ENCODE peak calls at places on chromosomes 3 and 15, in ten cellular contexts. A, G, L, X, T, O, K, H, N and J are unnamed samples.

GRCh38 chr3:108404409-108404808 is 106.0 kb downstream of the MYH15 start:
- DNase-seq in A (no peak), G (no peak), L (no peak), X (no peak), T (no peak), O (peak), K (peak), H (peak), N (peak), J (no peak)

GRCh38 chr15:89814112-89814742 is 425 bp downstream of the ANPEP start:
- DNase-seq in A (no peak), G (peak), L (peak), X (no peak), T (no peak), O (no peak), K (no peak), H (no peak), N (no peak), J (no peak)

GRCh38 chr15:85541744-85542143 is 161.3 kb downstream of the AKAP13 start:
- DNase-seq in A (no peak), G (peak), L (no peak), X (no peak), T (no peak), O (peak), K (no peak), H (peak), N (no peak), J (no peak)

GRCh38 chr3:117557469-117557868 is 847.9 kb downstream of the TUSC7 start:
- DNase-seq in A (no peak), G (no peak), L (no peak), X (no peak), T (no peak), O (no peak), K (no peak), H (no peak), N (no peak), J (no peak)

GRCh38 chr3:175716451-175716850 is 857.3 kb downstream of the NAALADL2 start:
- DNase-seq in A (peak), G (no peak), L (no peak), X (no peak), T (no peak), O (peak), K (peak), H (peak), N (no peak), J (no peak)

GRCh38 chr15:83046558-83047127 is 20.4 kb downstream of the BTBD1 start:
- DNase-seq in A (no peak), G (no peak), L (no peak), X (no peak), T (no peak), O (peak), K (peak), H (peak), N (no peak), J (no peak)

GRCh38 chr3:66989860-66990696 is 8.0 kb upstream of the KBTBD8 start:
- DNase-seq in A (no peak), G (peak), L (peak), X (no peak), T (no peak), O (peak), K (no peak), H (peak), N (no peak), J (no peak)

GRCh38 chr3:134232146-134232545 is 18.5 kb downstream of the RYK start:
- DNase-seq in A (no peak), G (no peak), L (peak), X (no peak), T (no peak), O (peak), K (peak), H (peak), N (no peak), J (no peak)

GRCh38 chr3:127485396-127486170 is 105.0 kb downstream of the TPRA1 start:
- DNase-seq in A (no peak), G (no peak), L (no peak), X (no peak), T (no peak), O (no peak), K (no peak), H (no peak), N (no peak), J (peak)

GRCh38 chr15:70923311-70924080 is 30.9 kb downstream of the LRRC49 start:
- DNase-seq in A (no peak), G (no peak), L (no peak), X (no peak), T (no peak), O (peak), K (no peak), H (peak), N (no peak), J (no peak)

GRCh38 chr3:169158379-169158778 is 505.1 kb downstream of the MECOM start:
- DNase-seq in A (no peak), G (no peak), L (no peak), X (no peak), T (no peak), O (no peak), K (no peak), H (no peak), N (no peak), J (no peak)

GRCh38 chr15:29348308-29348914 is 78.8 kb upstream of the NSMCE3 start:
- DNase-seq in A (no peak), G (no peak), L (no peak), X (no peak), T (no peak), O (no peak), K (no peak), H (no peak), N (no peak), J (no peak)

GRCh38 chr15:82569834-82570233 is 29.6 kb upstream of the RPS17 start:
- DNase-seq in A (no peak), G (no peak), L (no peak), X (no peak), T (no peak), O (no peak), K (no peak), H (no peak), N (no peak), J (no peak)

GRCh38 chr3:193943200-193943599 is 192.7 kb upstream of the HES1 start:
- DNase-seq in A (no peak), G (no peak), L (no peak), X (no peak), T (no peak), O (no peak), K (no peak), H (no peak), N (no peak), J (no peak)